ENCODE peak calls at places on chromosomes 7 and 10, in seven cellular contexts. O, D, T, A, P, S and V are unnamed samples.

GRCh38 chr10:11290156-11290890 is 272.7 kb downstream of the CELF2 start:
- DNase-seq in O (no peak), D (no peak), T (no peak), A (no peak), P (no peak), S (no peak), V (no peak)

GRCh38 chr7:133331861-133332260 is 79.0 kb downstream of the EXOC4 start:
- DNase-seq in O (no peak), D (no peak), T (no peak), A (no peak), P (no peak), S (no peak), V (no peak)

GRCh38 chr7:116772926-116773749 is 89.2 kb upstream of the CAPZA2 start:
- DNase-seq in O (no peak), D (no peak), T (no peak), A (no peak), P (no peak), S (no peak), V (no peak)

GRCh38 chr10:132396495-132397035 is 435 bp upstream of the PWWP2B start:
- DNase-seq in O (peak), D (no peak), T (peak), A (peak), P (no peak), S (peak), V (peak)

GRCh38 chr10:112374724-112375541 is 1.0 kb downstream of the ACSL5 start:
- DNase-seq in O (no peak), D (no peak), T (peak), A (no peak), P (no peak), S (peak), V (no peak)

GRCh38 chr7:1121476-1121875 is 33.6 kb downstream of the GPER1 start:
- DNase-seq in O (no peak), D (no peak), T (no peak), A (no peak), P (no peak), S (no peak), V (no peak)

GRCh38 chr10:43819464-43820225 is 171.0 kb upstream of the ZNF32 start:
- DNase-seq in O (no peak), D (no peak), T (no peak), A (peak), P (no peak), S (no peak), V (no peak)

GRCh38 chr7:107242267-107242666 is 73.5 kb downstream of the HBP1 start:
- DNase-seq in O (no peak), D (no peak), T (no peak), A (no peak), P (no peak), S (no peak), V (no peak)

GRCh38 chr10:72426982-72427381 is 72.3 kb upstream of the DNAJB12 start:
- DNase-seq in O (no peak), D (no peak), T (no peak), A (peak), P (no peak), S (no peak), V (no peak)

GRCh38 chr10:58438340-58438739 is 53.1 kb downstream of the TFAM start:
- DNase-seq in O (no peak), D (peak), T (no peak), A (no peak), P (peak), S (no peak), V (no peak)

GRCh38 chr7:22671177-22671879 is 55.7 kb upstream of the IL6 start:
- DNase-seq in O (no peak), D (no peak), T (no peak), A (no peak), P (no peak), S (no peak), V (no peak)

GRCh38 chr10:9868499-9868898 is 1149.2 kb upstream of the CELF2 start:
- DNase-seq in O (no peak), D (no peak), T (no peak), A (no peak), P (no peak), S (no peak), V (no peak)

GRCh38 chr10:131591936-131592335 is 280.4 kb upstream of the TCERG1L start:
- DNase-seq in O (no peak), D (no peak), T (no peak), A (no peak), P (no peak), S (no peak), V (no peak)

GRCh38 chr10:70477661-70478162 is 855 bp upstream of the PALD1 start:
- DNase-seq in O (no peak), D (no peak), T (peak), A (peak), P (no peak), S (peak), V (no peak)

GRCh38 chr7:98483964-98484545 is 83.2 kb upstream of the BAIAP2L1 start:
- DNase-seq in O (no peak), D (no peak), T (no peak), A (no peak), P (no peak), S (no peak), V (no peak)

GRCh38 chr7:97868314-97868713 is 3.9 kb downstream of the ASNS start:
- DNase-seq in O (no peak), D (no peak), T (no peak), A (no peak), P (no peak), S (no peak), V (no peak)